ENCODE peak calls at places on chromosomes 16 and 17, in seven cellular contexts. One of them, this sample, is unnamed.

GRCh38 chr17:49755681-49756283 is 8.1 kb downstream of the FAM117A start:
- DNase-seq in K562: no peak
- DNase-seq in WERI-Rb-1: peak; percentile 55
- DNase-seq in heart right ventricle: no peak
- DNase-seq in mesothelial cell of epicardium: no peak
- DNase-seq in cardiac fibroblast: no peak
- DNase-seq in endothelial cell of umbilical vein: no peak
- DNase-seq in this sample: no peak

GRCh38 chr16:73019456-73020362 is 28.2 kb downstream of the ZFHX3 start:
- DNase-seq in K562: no peak
- DNase-seq in WERI-Rb-1: no peak
- DNase-seq in heart right ventricle: no peak
- DNase-seq in mesothelial cell of epicardium: no peak
- DNase-seq in cardiac fibroblast: peak; percentile 85
- DNase-seq in endothelial cell of umbilical vein: peak; percentile 53
- DNase-seq in this sample: no peak

GRCh38 chr17:49917771-49918170 is 51.2 kb upstream of the DLX4 start:
- DNase-seq in K562: no peak
- DNase-seq in WERI-Rb-1: no peak
- DNase-seq in heart right ventricle: no peak
- DNase-seq in mesothelial cell of epicardium: no peak
- DNase-seq in cardiac fibroblast: no peak
- DNase-seq in endothelial cell of umbilical vein: no peak
- DNase-seq in this sample: no peak

GRCh38 chr17:19978206-19978802 is 676 bp upstream of the AKAP10 start:
- DNase-seq in K562: no peak
- DNase-seq in WERI-Rb-1: no peak
- DNase-seq in heart right ventricle: no peak
- DNase-seq in mesothelial cell of epicardium: no peak
- DNase-seq in cardiac fibroblast: no peak
- DNase-seq in endothelial cell of umbilical vein: no peak
- DNase-seq in this sample: no peak

GRCh38 chr16:88287219-88287618 is 95.5 kb upstream of the ZNF469 start:
- DNase-seq in K562: peak; percentile 86
- DNase-seq in WERI-Rb-1: no peak
- DNase-seq in heart right ventricle: no peak
- DNase-seq in mesothelial cell of epicardium: no peak
- DNase-seq in cardiac fibroblast: no peak
- DNase-seq in endothelial cell of umbilical vein: no peak
- DNase-seq in this sample: no peak

GRCh38 chr17:2189231-2189630 is 114.4 kb downstream of the SMG6 start:
- DNase-seq in K562: no peak
- DNase-seq in WERI-Rb-1: no peak
- DNase-seq in heart right ventricle: no peak
- DNase-seq in mesothelial cell of epicardium: no peak
- DNase-seq in cardiac fibroblast: peak; percentile 31
- DNase-seq in endothelial cell of umbilical vein: no peak
- DNase-seq in this sample: no peak

GRCh38 chr17:77746901-77747620 is 211.4 kb upstream of the TNRC6C start:
- DNase-seq in K562: no peak
- DNase-seq in WERI-Rb-1: peak; percentile 90
- DNase-seq in heart right ventricle: no peak
- DNase-seq in mesothelial cell of epicardium: no peak
- DNase-seq in cardiac fibroblast: no peak
- DNase-seq in endothelial cell of umbilical vein: no peak
- DNase-seq in this sample: no peak

GRCh38 chr16:2386990-2387389 is 42.3 kb upstream of the CCNF start:
- DNase-seq in K562: no peak
- DNase-seq in WERI-Rb-1: peak; percentile 25
- DNase-seq in heart right ventricle: no peak
- DNase-seq in mesothelial cell of epicardium: no peak
- DNase-seq in cardiac fibroblast: no peak
- DNase-seq in endothelial cell of umbilical vein: no peak
- DNase-seq in this sample: no peak

GRCh38 chr16:30368122-30368791 is 2.0 kb downstream of the TBC1D10B start:
- DNase-seq in K562: no peak
- DNase-seq in WERI-Rb-1: no peak
- DNase-seq in heart right ventricle: no peak
- DNase-seq in mesothelial cell of epicardium: no peak
- DNase-seq in cardiac fibroblast: peak; percentile 56
- DNase-seq in endothelial cell of umbilical vein: peak; percentile 48
- DNase-seq in this sample: no peak

GRCh38 chr17:8820311-8821010 is 21.3 kb upstream of the MFSD6L start:
- DNase-seq in K562: no peak
- DNase-seq in WERI-Rb-1: no peak
- DNase-seq in heart right ventricle: no peak
- DNase-seq in mesothelial cell of epicardium: no peak
- DNase-seq in cardiac fibroblast: no peak
- DNase-seq in endothelial cell of umbilical vein: no peak
- DNase-seq in this sample: no peak

GRCh38 chr17:29956225-29956624 is 14.8 kb downstream of the EFCAB5 start:
- DNase-seq in K562: no peak
- DNase-seq in WERI-Rb-1: no peak
- DNase-seq in heart right ventricle: no peak
- DNase-seq in mesothelial cell of epicardium: no peak
- DNase-seq in cardiac fibroblast: no peak
- DNase-seq in endothelial cell of umbilical vein: no peak
- DNase-seq in this sample: no peak

GRCh38 chr17:29949708-29950107 is 8.3 kb downstream of the EFCAB5 start:
- DNase-seq in K562: no peak
- DNase-seq in WERI-Rb-1: no peak
- DNase-seq in heart right ventricle: no peak
- DNase-seq in mesothelial cell of epicardium: no peak
- DNase-seq in cardiac fibroblast: no peak
- DNase-seq in endothelial cell of umbilical vein: no peak
- DNase-seq in this sample: no peak

GRCh38 chr17:29959658-29960337 is 18.4 kb downstream of the EFCAB5 start:
- DNase-seq in K562: no peak
- DNase-seq in WERI-Rb-1: no peak
- DNase-seq in heart right ventricle: no peak
- DNase-seq in mesothelial cell of epicardium: no peak
- DNase-seq in cardiac fibroblast: no peak
- DNase-seq in endothelial cell of umbilical vein: no peak
- DNase-seq in this sample: no peak

GRCh38 chr17:29958947-29959657 is 17.7 kb downstream of the EFCAB5 start:
- DNase-seq in K562: no peak
- DNase-seq in WERI-Rb-1: no peak
- DNase-seq in heart right ventricle: no peak
- DNase-seq in mesothelial cell of epicardium: no peak
- DNase-seq in cardiac fibroblast: no peak
- DNase-seq in endothelial cell of umbilical vein: no peak
- DNase-seq in this sample: no peak

GRCh38 chr17:29954405-29954804 is 13.0 kb downstream of the EFCAB5 start:
- DNase-seq in K562: no peak
- DNase-seq in WERI-Rb-1: no peak
- DNase-seq in heart right ventricle: no peak
- DNase-seq in mesothelial cell of epicardium: no peak
- DNase-seq in cardiac fibroblast: no peak
- DNase-seq in endothelial cell of umbilical vein: no peak
- DNase-seq in this sample: no peak
- TF ChIP-seq CTCF in K562: peak; percentile 13
- TF ChIP-seq CTCF in WERI-Rb-1: no peak
- TF ChIP-seq CTCF in heart right ventricle: no peak
- TF ChIP-seq CTCF in mesothelial cell of epicardium: no peak
- TF ChIP-seq CTCF in cardiac fibroblast: no peak
- TF ChIP-seq CTCF in endothelial cell of umbilical vein: peak; percentile 11
- TF ChIP-seq CTCF in this sample: no peak

GRCh38 chr17:32445075-32445427 is 741 bp downstream of the PSMD11 start:
- DNase-seq in K562: peak; percentile 24
- DNase-seq in WERI-Rb-1: peak; percentile 27
- DNase-seq in heart right ventricle: peak; percentile 11
- DNase-seq in mesothelial cell of epicardium: no peak
- DNase-seq in cardiac fibroblast: peak; percentile 63
- DNase-seq in endothelial cell of umbilical vein: peak; percentile 76
- DNase-seq in this sample: peak; percentile 42

GRCh38 chr17:32445497-32445896 is 1.2 kb downstream of the PSMD11 start:
- DNase-seq in K562: no peak
- DNase-seq in WERI-Rb-1: no peak
- DNase-seq in heart right ventricle: no peak
- DNase-seq in mesothelial cell of epicardium: no peak
- DNase-seq in cardiac fibroblast: no peak
- DNase-seq in endothelial cell of umbilical vein: no peak
- DNase-seq in this sample: no peak

GRCh38 chr17:32445976-32446375 is 1.7 kb downstream of the PSMD11 start:
- DNase-seq in K562: no peak
- DNase-seq in WERI-Rb-1: no peak
- DNase-seq in heart right ventricle: no peak
- DNase-seq in mesothelial cell of epicardium: no peak
- DNase-seq in cardiac fibroblast: peak; percentile 34
- DNase-seq in endothelial cell of umbilical vein: no peak
- DNase-seq in this sample: no peak

GRCh38 chr17:32443827-32444300 is 446 bp upstream of the PSMD11 start:
- DNase-seq in K562: no peak
- DNase-seq in WERI-Rb-1: no peak
- DNase-seq in heart right ventricle: no peak
- DNase-seq in mesothelial cell of epicardium: no peak
- DNase-seq in cardiac fibroblast: no peak
- DNase-seq in endothelial cell of umbilical vein: no peak
- DNase-seq in this sample: no peak

GRCh38 chr17:32444301-32445074 is at the start of gene PSMD11:
- DNase-seq in K562: peak; percentile 96
- DNase-seq in WERI-Rb-1: peak; percentile 98
- DNase-seq in heart right ventricle: peak; percentile 98
- DNase-seq in mesothelial cell of epicardium: peak; percentile 98
- DNase-seq in cardiac fibroblast: peak; percentile 98
- DNase-seq in endothelial cell of umbilical vein: peak; percentile 97
- DNase-seq in this sample: peak; percentile 99
- TF ChIP-seq CTCF in K562: peak; percentile 96
- TF ChIP-seq CTCF in WERI-Rb-1: peak; percentile 90
- TF ChIP-seq CTCF in heart right ventricle: peak; percentile 95
- TF ChIP-seq CTCF in mesothelial cell of epicardium: peak; percentile 83
- TF ChIP-seq CTCF in cardiac fibroblast: peak; percentile 88
- TF ChIP-seq CTCF in endothelial cell of umbilical vein: peak; percentile 98
- TF ChIP-seq CTCF in this sample: peak; percentile 1

GRCh38 chr16:57374067-57374534 is 1.8 kb downstream of the CX3CL1 start:
- DNase-seq in K562: no peak
- DNase-seq in WERI-Rb-1: no peak
- DNase-seq in heart right ventricle: no peak
- DNase-seq in mesothelial cell of epicardium: no peak
- DNase-seq in cardiac fibroblast: peak; percentile 43
- DNase-seq in endothelial cell of umbilical vein: no peak
- DNase-seq in this sample: no peak

GRCh38 chr16:57379579-57379978 is 7.3 kb downstream of the CX3CL1 start:
- DNase-seq in K562: no peak
- DNase-seq in WERI-Rb-1: no peak
- DNase-seq in heart right ventricle: no peak
- DNase-seq in mesothelial cell of epicardium: no peak
- DNase-seq in cardiac fibroblast: no peak
- DNase-seq in endothelial cell of umbilical vein: no peak
- DNase-seq in this sample: no peak

GRCh38 chr16:57380671-57381462 is 8.6 kb downstream of the CX3CL1 start:
- DNase-seq in K562: no peak
- DNase-seq in WERI-Rb-1: no peak
- DNase-seq in heart right ventricle: no peak
- DNase-seq in mesothelial cell of epicardium: no peak
- DNase-seq in cardiac fibroblast: peak; percentile 41
- DNase-seq in endothelial cell of umbilical vein: peak; percentile 68
- DNase-seq in this sample: no peak

GRCh38 chr16:57376313-57376818 is 4.1 kb downstream of the CX3CL1 start:
- DNase-seq in K562: no peak
- DNase-seq in WERI-Rb-1: no peak
- DNase-seq in heart right ventricle: no peak
- DNase-seq in mesothelial cell of epicardium: no peak
- DNase-seq in cardiac fibroblast: no peak
- DNase-seq in endothelial cell of umbilical vein: no peak
- DNase-seq in this sample: no peak

DNA sequence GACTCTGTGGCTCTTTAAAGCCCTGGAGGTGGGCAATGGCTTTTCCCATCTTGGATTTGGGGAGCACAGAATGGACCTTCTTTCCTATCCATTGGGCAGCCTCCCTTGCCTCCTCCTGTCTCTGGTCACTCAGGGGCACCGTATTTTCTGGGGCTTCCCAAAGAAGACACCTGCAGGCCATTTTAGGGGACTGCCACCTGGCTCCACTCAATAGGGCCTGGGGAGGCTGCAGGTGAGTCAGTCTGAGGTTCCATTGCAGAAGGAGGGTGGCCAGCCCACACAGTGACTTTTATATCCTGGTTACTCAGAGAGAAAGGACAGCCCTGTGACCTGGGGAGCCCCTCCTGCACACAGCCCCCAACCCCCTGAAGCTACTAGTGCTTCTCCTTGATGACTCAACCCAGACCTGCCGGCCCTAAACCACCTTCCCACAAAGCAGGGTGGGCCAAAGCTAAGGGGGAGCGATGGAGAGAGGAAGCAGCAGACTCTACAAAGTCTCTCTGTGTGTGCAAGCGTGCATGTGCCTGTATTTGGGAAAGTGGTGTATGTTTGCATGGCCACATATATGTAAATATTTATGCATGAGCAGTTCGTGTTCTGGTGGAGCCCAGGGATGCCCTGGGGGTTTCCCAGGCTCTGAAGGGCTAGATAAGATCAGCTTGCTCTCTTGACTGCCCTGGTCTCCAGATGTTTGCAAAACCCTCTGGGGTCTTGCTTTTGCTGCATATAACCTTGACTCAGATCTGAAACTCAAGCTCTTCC is 5.0 kb downstream of the CX3CL1 start:
- DNase-seq in K562: no peak
- DNase-seq in WERI-Rb-1: no peak
- DNase-seq in heart right ventricle: no peak
- DNase-seq in mesothelial cell of epicardium: no peak
- DNase-seq in cardiac fibroblast: no peak
- DNase-seq in endothelial cell of umbilical vein: no peak
- DNase-seq in this sample: no peak
- TF ChIP-seq CTCF in K562: no peak
- TF ChIP-seq CTCF in WERI-Rb-1: no peak
- TF ChIP-seq CTCF in heart right ventricle: no peak
- TF ChIP-seq CTCF in mesothelial cell of epicardium: no peak
- TF ChIP-seq CTCF in cardiac fibroblast: no peak
- TF ChIP-seq CTCF in endothelial cell of umbilical vein: no peak
- TF ChIP-seq CTCF in this sample: no peak

DNA sequence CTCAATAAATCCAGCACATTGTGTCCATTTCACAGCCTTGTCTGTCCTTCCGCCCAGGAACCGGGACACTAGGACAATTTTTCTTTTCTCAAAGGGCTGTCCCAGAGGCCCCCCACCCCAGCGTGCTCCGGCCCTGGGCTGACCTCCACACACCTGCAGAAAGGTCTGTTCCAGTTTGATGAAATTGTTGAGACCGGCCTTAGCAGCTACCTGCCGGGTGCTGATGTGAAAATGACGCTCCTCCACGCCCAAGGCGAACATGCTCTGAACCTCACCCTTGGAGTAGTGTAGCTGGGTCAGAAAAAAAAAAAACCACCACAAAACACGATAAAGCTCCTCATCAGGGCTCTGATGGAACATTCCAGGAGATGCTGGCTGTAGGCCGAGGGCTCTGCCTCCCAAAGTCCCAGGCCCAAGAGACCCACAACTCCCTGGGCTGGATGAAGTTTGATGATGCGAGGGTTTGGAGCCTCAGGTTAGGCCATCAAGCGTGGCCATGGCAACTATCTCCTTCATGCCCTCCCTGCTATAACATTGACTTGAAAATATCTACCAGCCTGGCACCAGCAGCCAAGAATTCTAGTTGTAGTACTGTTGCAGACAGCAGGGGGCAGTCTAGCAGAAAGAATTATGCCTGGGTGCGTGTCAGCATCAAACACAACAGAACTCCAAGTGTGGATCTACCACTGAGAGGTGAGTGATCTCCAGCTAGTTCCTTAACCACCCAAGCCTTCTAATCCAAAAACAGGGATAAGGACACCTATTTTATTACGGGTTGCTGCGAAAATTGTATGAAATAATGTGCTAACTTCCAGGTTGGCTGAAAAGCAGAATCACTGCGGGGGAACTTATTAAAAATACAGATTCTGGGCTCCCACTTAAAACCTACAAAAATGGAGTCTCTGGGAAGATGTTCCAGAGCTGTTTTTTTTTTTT is 62.1 kb downstream of the RMI2 start:
- DNase-seq in K562: peak; percentile 76
- DNase-seq in WERI-Rb-1: peak; percentile 69
- DNase-seq in heart right ventricle: peak; percentile 58
- DNase-seq in mesothelial cell of epicardium: no peak
- DNase-seq in cardiac fibroblast: peak; percentile 83
- DNase-seq in endothelial cell of umbilical vein: peak; percentile 74
- DNase-seq in this sample: peak; percentile 71
- TF ChIP-seq CTCF in K562: peak; percentile 85
- TF ChIP-seq CTCF in WERI-Rb-1: peak; percentile 71
- TF ChIP-seq CTCF in heart right ventricle: peak; percentile 65
- TF ChIP-seq CTCF in mesothelial cell of epicardium: peak; percentile 74
- TF ChIP-seq CTCF in cardiac fibroblast: peak; percentile 72
- TF ChIP-seq CTCF in endothelial cell of umbilical vein: peak; percentile 68
- TF ChIP-seq CTCF in this sample: peak; percentile 65